ENCODE peak calls at places on chromosomes 16 and 17, in five cellular contexts. R is GM23338, D is pancreas, K is breast epithelium, T is body of pancreas. O is an unnamed sample. For H3K27me3, the result is how much of the 10 kb centered on the place peaks cover.

GRCh38 chr16:67268136-67268579 is 11.2 kb upstream of the PLEKHG4 start:
- DNase-seq in T (peak), R (no peak), D (no peak), K (no peak), O (peak)

GRCh38 chr17:26963163-26963503 is 330.8 kb upstream of the WSB1 start:
- DNase-seq in T (no peak), R (no peak), K (no peak), D (no peak), O (no peak)

GRCh38 chr16:62035115-62036092 is 834 bp downstream of the CDH8 start:
- DNase-seq in K (no peak), T (no peak), D (no peak), R (peak), O (no peak)

GRCh38 chr16:12296991-12297390 is 320.5 kb downstream of the SNX29 start:
- DNase-seq in T (no peak), D (no peak), K (no peak), R (no peak), O (no peak)

GRCh38 chr16:5349661-5350060 is 252.1 kb upstream of the EEF2KMT start:
- DNase-seq in R (peak), D (no peak), K (no peak), T (no peak), O (no peak)

GRCh38 chr16:85283305-85284050 is 171.2 kb upstream of the CIBAR2 start:
- DNase-seq in T (no peak), R (no peak), K (no peak), D (no peak), O (no peak)

GRCh38 chr16:79757163-79757562 is 156.6 kb upstream of the MAF start:
- DNase-seq in D (no peak), T (no peak), K (no peak), R (no peak), O (no peak)

GRCh38 chr17:75457047-75457654 is 716 bp downstream of the TMEM94 start:
- DNase-seq in D (no peak), R (peak), T (peak), K (no peak), O (peak)

GRCh38 chr17:80429356-80430275 is 14.6 kb downstream of the ENDOV start:
- DNase-seq in T (no peak), K (no peak), D (no peak), R (no peak), O (no peak)

GRCh38 chr17:45990836-45991235 is 8.2 kb upstream of the STH start:
- DNase-seq in K (no peak), R (no peak), D (no peak), T (no peak), O (no peak)

GRCh38 chr16:67965668-67966548 is 2.5 kb downstream of the SLC12A4 start:
- DNase-seq in K (no peak), D (no peak), R (no peak), T (no peak), O (no peak)

GRCh38 chr16:4606354-4606753 is 8.3 kb downstream of the UBALD1 start:
- DNase-seq in K (no peak), T (peak), D (no peak), R (no peak), O (no peak)

GRCh38 chr16:80285089-80285488 is 255.7 kb upstream of the DYNLRB2 start:
- DNase-seq in R (no peak), K (no peak), D (no peak), T (no peak), O (peak)

GRCh38 chr17:68910256-68910705 is 44.9 kb downstream of the ABCA8 start:
- DNase-seq in R (peak), T (no peak), K (no peak), D (no peak), O (no peak)

GRCh38 chr16:47134550-47134949 is 9.2 kb downstream of the NETO2 start:
- DNase-seq in R (no peak), K (no peak), T (no peak), D (no peak), O (no peak)

GRCh38 chr17:50355701-50356341 is 9.9 kb downstream of the XYLT2 start:
- DNase-seq in T (no peak), R (no peak), D (no peak), K (no peak), O (no peak)

GRCh38 chr17:42655528-42655927 is 3.6 kb upstream of the TUBG2 start:
- DNase-seq in T (no peak), K (no peak), R (no peak), D (no peak), O (peak)

GRCh38 chr16:11752856-11753255 is 10.2 kb upstream of the TXNDC11 start:
- DNase-seq in T (peak), K (no peak), D (no peak), R (no peak), O (no peak)

GRCh38 chr17:37107406-37108083 is 158.8 kb downstream of the AATF start:
- DNase-seq in R (no peak), T (peak), K (peak), D (peak), O (peak)

GRCh38 chr16:81586421-81586820 is 141.8 kb downstream of the CMIP start:
- DNase-seq in T (no peak), K (no peak), D (no peak), R (no peak), O (peak)

GRCh38 chr17:48442819-48443218 is 12.8 kb upstream of the SKAP1 start:
- DNase-seq in T (no peak), D (no peak), R (no peak), K (no peak), O (no peak)

GRCh38 chr17:36475346-36475970 is 11.0 kb upstream of the ZNHIT3 start:
- DNase-seq in K (no peak), T (no peak), R (no peak), D (no peak), O (no peak)

GRCh38 chr17:40502716-40503115 is 1.3 kb upstream of the TNS4 start:
- DNase-seq in T (no peak), K (no peak), D (no peak), R (no peak), O (no peak)

GRCh38 chr17:12107905-12108304 is 87.2 kb downstream of the MAP2K4 start:
- DNase-seq in D (no peak), K (no peak), T (no peak), R (no peak), O (no peak)

GRCh38 chr17:82236142-82236971 is 7.5 kb downstream of the SLC16A3 start:
- DNase-seq in R (peak), K (no peak), D (no peak), T (peak), O (peak)

GRCh38 chr16:70478912-70479341 is 24.5 kb downstream of the FCSK start:
- DNase-seq in K (no peak), T (no peak), D (no peak), R (peak), O (peak)

GRCh38 chr17:80216473-80217456 is 3.4 kb downstream of the SGSH start:
- DNase-seq in K (no peak), R (no peak), D (no peak), T (no peak), O (no peak)

GRCh38 chr17:75552847-75553552 is 27.5 kb downstream of the LLGL2 start:
- DNase-seq in D (no peak), T (no peak), R (peak), K (no peak), O (no peak)

GRCh38 chr17:45090711-45091110 is 29.6 kb downstream of the NMT1 start:
- DNase-seq in D (no peak), K (no peak), R (no peak), T (no peak), O (peak)

GRCh38 chr17:15456972-15457722 is 10.3 kb downstream of the CDRT4 start:
- DNase-seq in D (no peak), T (peak), K (peak), R (no peak), O (peak)

DNA sequence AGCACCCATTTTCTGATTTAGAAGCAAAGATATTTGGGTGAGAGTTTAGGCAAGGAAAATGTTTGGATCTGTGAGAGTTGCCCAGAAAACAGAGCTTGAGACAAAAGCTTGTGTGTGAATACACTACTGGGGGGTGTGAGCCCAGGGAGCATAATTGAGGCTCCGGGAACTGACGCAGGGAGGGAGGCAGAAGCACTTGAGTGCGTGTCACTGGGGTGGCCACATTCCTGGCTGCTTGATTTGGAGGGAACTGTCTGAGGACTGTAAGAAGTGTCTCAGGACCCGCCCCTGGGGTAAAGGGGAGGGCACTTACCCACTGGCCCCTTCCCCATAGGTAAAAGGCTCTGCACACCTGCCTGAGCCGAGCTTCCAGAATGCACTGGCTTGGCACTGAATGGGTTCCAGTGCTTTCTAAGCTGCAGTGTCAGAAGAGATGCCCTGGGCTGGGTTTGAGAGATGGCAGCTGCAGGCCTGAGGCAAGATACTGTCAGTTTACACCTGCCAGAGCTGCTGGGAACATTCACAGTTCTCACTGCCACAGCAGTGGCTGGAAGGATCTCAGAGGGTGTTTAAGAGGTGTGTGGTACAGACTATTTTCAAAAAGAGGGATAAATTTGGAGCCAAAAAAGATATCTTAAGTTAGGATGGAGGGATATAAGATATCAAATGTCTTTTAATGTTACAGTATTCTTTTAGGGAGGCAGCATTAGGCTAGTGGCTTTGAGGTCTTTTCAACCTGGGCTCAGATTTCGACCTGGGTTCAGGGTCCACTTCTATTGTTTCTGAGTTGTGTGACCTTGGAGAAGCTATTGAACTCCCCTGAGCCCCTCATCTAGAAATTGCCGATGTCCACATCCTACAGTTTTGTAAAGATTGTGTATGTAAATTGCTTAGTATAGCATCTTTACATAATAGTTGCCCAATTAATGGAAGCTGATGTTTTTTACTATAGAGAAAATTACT is 6.9 kb upstream of the TEX2 start:
- DNase-seq in K (no peak), D (no peak), T (no peak), R (no peak), O (no peak)
- H3K4me3 ChIP-seq in K (no peak), D (no peak), T (no peak), R (no peak), O (no peak)

GRCh38 chr16:30802971-30803370 is 16.0 kb upstream of the ZNF629 start:
- DNase-seq in R (no peak), D (no peak), K (no peak), T (no peak), O (no peak)
- H3K27me3 ChIP-seq in R (half or more), D (under half), K (under half), T (under half), O (under half)

DNA sequence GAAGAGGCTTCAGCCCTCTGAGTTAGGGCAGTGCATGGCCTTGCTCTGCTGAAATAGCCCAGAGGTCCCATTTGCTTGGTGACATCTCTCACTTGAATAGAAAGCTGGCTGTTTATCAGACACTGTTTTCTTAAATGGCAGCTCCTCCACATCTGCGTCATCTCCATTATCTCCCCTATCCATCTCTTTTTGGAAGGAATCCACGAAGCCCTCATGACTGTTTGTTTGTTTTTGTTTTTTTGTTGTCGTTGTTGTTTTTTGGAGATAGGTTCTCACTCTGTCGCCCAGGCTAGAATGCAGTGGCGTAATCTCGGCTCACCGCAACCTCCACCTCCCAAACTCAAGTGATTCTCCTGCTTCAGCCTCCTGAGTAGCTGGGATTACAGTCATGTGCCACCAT is 16.6 kb downstream of the NAA60 start:
- DNase-seq in R (no peak), T (no peak), D (no peak), K (no peak), O (no peak)
- H3K4me3 ChIP-seq in R (peak), T (no peak), D (no peak), K (no peak), O (no peak)

GRCh38 chr17:72021417-72022041 is 99.3 kb upstream of the SOX9 start:
- DNase-seq in R (no peak), T (no peak), K (no peak), D (no peak), O (no peak)
- H3K27me3 ChIP-seq in R (under half), T (under half), K (under half), D (under half), O (under half)

GRCh38 chr16:3007059-3007956 is 5.4 kb upstream of the CLDN9 start:
- DNase-seq in R (peak), K (no peak), T (peak), D (no peak), O (no peak)
- H3K4me3 ChIP-seq in R (peak), K (no peak), T (no peak), D (no peak), O (no peak)

GRCh38 chr17:58250344-58251011 is 12.1 kb downstream of the LPO start:
- DNase-seq in R (no peak), T (no peak), K (no peak), D (no peak), O (no peak)

GRCh38 chr17:58252141-58252540 is 13.8 kb downstream of the LPO start:
- DNase-seq in D (no peak), T (no peak), R (no peak), K (no peak), O (no peak)

GRCh38 chr17:58247511-58248363 is 9.4 kb downstream of the LPO start:
- DNase-seq in D (no peak), R (no peak), K (no peak), T (no peak), O (no peak)

GRCh38 chr17:58248955-58249269 is 10.5 kb downstream of the LPO start:
- DNase-seq in D (no peak), K (no peak), R (peak), T (no peak), O (no peak)

GRCh38 chr17:58249270-58250133 is 11.1 kb downstream of the LPO start:
- DNase-seq in D (peak), R (peak), K (peak), T (peak), O (peak)
- H3K27me3 ChIP-seq in D (under half), R (half or more), K (under half), T (under half), O (under half)

GRCh38 chr16:29791845-29792797 is 1.6 kb downstream of the KIF22 start:
- DNase-seq in K (no peak), T (no peak), D (no peak), R (no peak), O (no peak)
- H3K4me3 ChIP-seq in K (peak), T (no peak), D (no peak), R (peak), O (peak)

GRCh38 chr17:79215631-79216030 is 141.0 kb downstream of the ENGASE start:
- DNase-seq in D (no peak), T (no peak), K (no peak), R (no peak), O (no peak)
- H3K27me3 ChIP-seq in D (under half), T (under half), K (under half), R (under half), O (half or more)

DNA sequence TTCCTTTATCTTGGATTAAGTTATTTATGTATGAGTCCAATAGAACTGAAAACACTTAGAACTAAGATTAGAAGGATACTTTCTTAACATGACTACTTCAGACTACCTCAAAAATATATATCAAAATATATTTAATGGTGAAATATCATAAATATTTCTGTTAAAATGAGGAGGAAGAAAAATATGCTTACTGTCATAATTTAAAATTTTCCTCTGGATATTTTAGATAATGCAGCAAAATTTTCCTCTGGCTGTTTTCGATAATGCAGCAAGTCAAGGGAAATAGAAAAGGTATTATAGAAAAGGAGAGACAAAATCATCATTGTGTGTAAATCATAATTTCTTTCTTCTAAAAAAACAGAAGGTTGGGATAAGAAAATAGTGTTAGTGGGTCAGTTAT is 263.3 kb downstream of the HS3ST3A1 start:
- DNase-seq in K (no peak), T (no peak), D (no peak), R (no peak), O (no peak)
- H3K4me3 ChIP-seq in K (no peak), T (no peak), D (no peak), R (no peak), O (peak)

O was measured in MG63.